ENCODE peak calls at places on chromosomes 3 and 15, in seven cellular contexts. Z, L, C, I, U, K and H are unnamed samples.

GRCh38 chr15:79804833-79805232 is 92.0 kb downstream of the MTHFS start:
- DNase-seq in Z (no peak), L (no peak), C (no peak), I (no peak), U (no peak), K (no peak), H (no peak)

GRCh38 chr3:20760981-20761380 is 575.0 kb upstream of the SGO1 start:
- DNase-seq in Z (no peak), L (no peak), C (no peak), I (no peak), U (no peak), K (peak; percentile 24), H (no peak)

GRCh38 chr3:124686028-124686670 is 44.1 kb upstream of the UMPS start:
- DNase-seq in Z (no peak), L (peak; percentile 22), C (no peak), I (no peak), U (no peak), K (no peak), H (no peak)

GRCh38 chr3:111227216-111227615 is 155.6 kb downstream of the NECTIN3 start:
- DNase-seq in Z (no peak), L (peak; percentile 69), C (no peak), I (no peak), U (no peak), K (peak; percentile 37), H (no peak)

GRCh38 chr15:74528876-74529275 is 12.1 kb upstream of the ARID3B start:
- DNase-seq in Z (no peak), L (no peak), C (no peak), I (no peak), U (no peak), K (no peak), H (no peak)

GRCh38 chr3:45095916-45096526 is 50.2 kb downstream of the CDCP1 start:
- DNase-seq in Z (no peak), L (no peak), C (no peak), I (no peak), U (no peak), K (peak; percentile 71), H (no peak)

GRCh38 chr15:80607288-80607980 is 87.7 kb upstream of the ABHD17C start:
- DNase-seq in Z (no peak), L (no peak), C (no peak), I (no peak), U (no peak), K (no peak), H (no peak)

GRCh38 chr3:126540342-126540849 is 16.4 kb downstream of the CHST13 start:
- DNase-seq in Z (peak; percentile 79), L (peak; percentile 93), C (peak; percentile 15), I (no peak), U (no peak), K (peak; percentile 87), H (no peak)

GRCh38 chr3:87488725-87489124 is 212.3 kb upstream of the POU1F1 start:
- DNase-seq in Z (no peak), L (no peak), C (no peak), I (no peak), U (no peak), K (no peak), H (no peak)

GRCh38 chr3:64595253-64595694 is 92.5 kb downstream of the ADAMTS9 start:
- DNase-seq in Z (no peak), L (peak; percentile 70), C (no peak), I (peak; percentile 23), U (no peak), K (peak; percentile 39), H (no peak)

GRCh38 chr15:53833134-53833624 is 73.7 kb upstream of the WDR72 start:
- DNase-seq in Z (peak; percentile 65), L (peak; percentile 1), C (no peak), I (peak; percentile 50), U (no peak), K (no peak), H (no peak)

GRCh38 chr3:194952882-194953281 is 267.2 kb downstream of the FAM43A start:
- DNase-seq in Z (no peak), L (no peak), C (no peak), I (no peak), U (no peak), K (no peak), H (no peak)

GRCh38 chr3:11680509-11680908 is 36.8 kb upstream of the VGLL4 start:
- DNase-seq in Z (no peak), L (peak; percentile 7), C (no peak), I (no peak), U (no peak), K (no peak), H (no peak)

GRCh38 chr15:72967836-72968530 is 84.3 kb upstream of the NEO1 start:
- DNase-seq in Z (no peak), L (no peak), C (no peak), I (peak; percentile 84), U (no peak), K (no peak), H (no peak)

GRCh38 chr15:89556413-89557262 is 18.6 kb upstream of the TICRR start:
- DNase-seq in Z (peak; percentile 95), L (peak; percentile 77), C (peak; percentile 75), I (peak; percentile 79), U (peak; percentile 39), K (peak; percentile 77), H (peak; percentile 82)

GRCh38 chr3:70982274-70982673 is 601.3 kb downstream of the FOXP1 start:
- DNase-seq in Z (no peak), L (no peak), C (no peak), I (no peak), U (no peak), K (no peak), H (no peak)

GRCh38 chr15:51448592-51449494 is 107.4 kb downstream of the GLDN start:
- DNase-seq in Z (no peak), L (peak; percentile 10), C (no peak), I (no peak), U (no peak), K (no peak), H (no peak)

GRCh38 chr15:101296418-101297405 is 1.7 kb upstream of the SNRPA1 start:
- DNase-seq in Z (peak; percentile 32), L (peak; percentile 29), C (no peak), I (no peak), U (no peak), K (peak; percentile 18), H (no peak)

GRCh38 chr15:95972136-95972553 is 358.4 kb upstream of the NR2F2 start:
- DNase-seq in Z (peak; percentile 71), L (peak; percentile 85), C (no peak), I (no peak), U (no peak), K (peak; percentile 59), H (no peak)

GRCh38 chr15:60370804-60371700 is 26.7 kb downstream of the ANXA2 start:
- DNase-seq in Z (no peak), L (peak; percentile 99), C (no peak), I (no peak), U (no peak), K (peak; percentile 99), H (no peak)

GRCh38 chr15:31079519-31079918 is 22.0 kb downstream of the TRPM1 start:
- DNase-seq in Z (peak; percentile 97), L (peak; percentile 87), C (peak; percentile 85), I (peak; percentile 98), U (peak; percentile 73), K (peak; percentile 66), H (no peak)

GRCh38 chr3:13019243-13019701 is 54.0 kb downstream of the IQSEC1 start:
- DNase-seq in Z (peak; percentile 69), L (peak; percentile 76), C (peak; percentile 92), I (peak; percentile 93), U (peak; percentile 54), K (peak; percentile 90), H (peak; percentile 71)

GRCh38 chr3:188137062-188137461 is 16.9 kb upstream of the LPP start:
- DNase-seq in Z (no peak), L (no peak), C (no peak), I (peak; percentile 32), U (no peak), K (no peak), H (no peak)

GRCh38 chr3:195260286-195260905 is 10.6 kb downstream of the XXYLT1 start:
- DNase-seq in Z (peak; percentile 21), L (no peak), C (peak; percentile 78), I (peak; percentile 82), U (no peak), K (peak; percentile 45), H (peak; percentile 35)

GRCh38 chr3:124634210-124635168 is 95.8 kb upstream of the UMPS start:
- DNase-seq in Z (no peak), L (no peak), C (peak; percentile 74), I (no peak), U (no peak), K (no peak), H (no peak)

GRCh38 chr3:143896486-143896885 is 48.2 kb upstream of the SLC9A9 start:
- DNase-seq in Z (no peak), L (no peak), C (no peak), I (no peak), U (no peak), K (no peak), H (no peak)

GRCh38 chr3:127547761-127548605 is 42.5 kb downstream of the TPRA1 start:
- DNase-seq in Z (peak; percentile 64), L (peak; percentile 19), C (peak; percentile 92), I (peak; percentile 86), U (peak; percentile 49), K (peak; percentile 67), H (peak; percentile 69)

DNA sequence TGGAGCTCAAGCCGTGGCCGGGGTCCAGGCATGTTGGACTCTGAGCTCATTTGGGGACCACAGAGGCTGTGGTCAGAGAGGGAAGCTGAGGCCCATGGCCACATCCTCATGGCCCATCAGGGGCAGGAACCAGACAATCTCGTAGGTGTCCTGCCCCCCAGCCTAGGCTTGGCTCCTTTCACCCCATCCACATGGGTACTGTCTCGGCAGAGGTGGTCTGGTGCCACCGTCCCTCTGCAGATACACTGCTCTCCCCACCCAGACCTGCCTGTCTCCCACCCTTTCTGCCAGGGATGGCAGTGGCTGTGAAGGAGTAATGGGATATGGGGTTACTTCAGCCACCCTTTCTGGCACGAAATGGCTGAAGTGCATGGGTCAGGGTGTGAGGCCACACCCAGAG is 7.9 kb downstream of the PRSS50 start:
- DNase-seq in Z (no peak), L (no peak), C (no peak), I (no peak), U (no peak), K (no peak), H (no peak)
- H3K4ac ChIP-seq in Z (no peak overlapping the region), L (no peak overlapping the region), C (no peak overlapping the region), I (no peak overlapping the region), U (no peak overlapping the region), K (no peak overlapping the region), H (no peak overlapping the region)

GRCh38 chr15:63367390-63367789 is 14.3 kb downstream of the CA12 start:
- DNase-seq in Z (no peak), L (no peak), C (no peak), I (no peak), U (no peak), K (no peak), H (no peak)
- H3K4ac ChIP-seq in Z (no peak overlapping the region), L (peak overlapping the region; percentile 3), C (no peak overlapping the region), I (no peak overlapping the region), U (no peak overlapping the region), K (no peak overlapping the region), H (no peak overlapping the region)

DNA sequence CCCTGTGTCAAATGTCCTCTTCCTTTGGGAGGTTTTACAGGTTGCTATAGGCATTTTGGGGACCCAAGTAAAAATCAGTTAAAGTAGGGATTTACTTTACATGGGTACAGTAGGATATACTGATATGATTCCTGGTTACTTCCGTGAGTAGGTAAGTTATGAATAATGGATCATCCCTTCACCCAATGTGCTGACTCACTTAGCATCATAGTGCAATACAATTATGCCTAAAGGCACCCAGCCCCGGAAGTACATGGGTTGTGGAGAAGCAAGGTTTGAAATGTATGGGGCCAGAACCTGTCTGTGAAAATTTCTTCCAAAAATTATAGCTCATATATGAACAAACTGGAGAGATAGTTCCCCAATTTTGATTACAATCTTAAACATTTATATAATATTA is 64.0 kb downstream of the GLB1 start:
- DNase-seq in Z (peak; percentile 45), L (no peak), C (no peak), I (no peak), U (no peak), K (no peak), H (no peak)
- H3K4ac ChIP-seq in Z (no peak overlapping the region), L (no peak overlapping the region), C (no peak overlapping the region), I (no peak overlapping the region), U (no peak overlapping the region), K (no peak overlapping the region), H (no peak overlapping the region)

GRCh38 chr15:66151809-66152208 is 101.7 kb downstream of the MEGF11 start:
- DNase-seq in Z (no peak), L (no peak), C (peak; percentile 78), I (no peak), U (no peak), K (no peak), H (no peak)
- H3K4ac ChIP-seq in Z (no peak overlapping the region), L (no peak overlapping the region), C (no peak overlapping the region), I (no peak overlapping the region), U (no peak overlapping the region), K (no peak overlapping the region), H (no peak overlapping the region)